ENCODE peak calls at places on chromosomes 7 and 10, in seven cellular contexts. G, A, S, D, R, T and L are unnamed samples.
A peak's percentile ranks its signal among the peaks of the same experiment; 100 is the strongest.

GRCh38 chr7:150343225-150343624 is 1.8 kb upstream of the RARRES2 start:
- DNase-seq in G (no peak), A (peak; percentile 12), S (no peak), D (no peak), R (no peak), T (no peak), L (no peak)

GRCh38 chr10:19347592-19347991 is 299.0 kb downstream of the MALRD1 start:
- DNase-seq in G (no peak), A (no peak), S (peak; percentile 2), D (no peak), R (peak; percentile 4), T (no peak), L (peak; percentile 13)

GRCh38 chr10:120505866-120506265 is 48.8 kb downstream of the PLPP4 start:
- DNase-seq in G (no peak), A (no peak), S (no peak), D (no peak), R (no peak), T (no peak), L (no peak)

GRCh38 chr10:87866575-87866974 is 3.1 kb downstream of the PTEN start:
- DNase-seq in G (no peak), A (no peak), S (no peak), D (no peak), R (no peak), T (no peak), L (no peak)

GRCh38 chr10:50552308-50552707 is 71.4 kb downstream of the SGMS1 start:
- DNase-seq in G (no peak), A (no peak), S (no peak), D (no peak), R (peak; percentile 96), T (no peak), L (no peak)

GRCh38 chr10:94493463-94493862 is 52.1 kb upstream of the HELLS start:
- DNase-seq in G (no peak), A (no peak), S (no peak), D (no peak), R (no peak), T (no peak), L (no peak)

GRCh38 chr10:90856964-90857634 is 740 bp downstream of the HTR7 start:
- DNase-seq in G (no peak), A (no peak), S (no peak), D (peak; percentile 14), R (no peak), T (no peak), L (no peak)

GRCh38 chr7:130421685-130422084 is 19.1 kb downstream of the CEP41 start:
- DNase-seq in G (no peak), A (no peak), S (no peak), D (no peak), R (peak; percentile 75), T (no peak), L (no peak)

GRCh38 chr7:158263964-158264748 is 323.5 kb downstream of the PTPRN2 start:
- DNase-seq in G (no peak), A (peak; percentile 40), S (no peak), D (no peak), R (no peak), T (no peak), L (peak; percentile 87)

GRCh38 chr10:118698421-118698820 is 56.3 kb downstream of the CACUL1 start:
- DNase-seq in G (no peak), A (no peak), S (peak; percentile 39), D (no peak), R (peak; percentile 33), T (no peak), L (peak; percentile 31)

GRCh38 chr7:87220734-87221215 is 1.2 kb upstream of the TMEM243 start:
- DNase-seq in G (no peak), A (no peak), S (peak; percentile 16), D (no peak), R (peak; percentile 12), T (peak; percentile 18), L (peak; percentile 35)

GRCh38 chr7:157483515-157483914 is 146.7 kb downstream of the DNAJB6 start:
- DNase-seq in G (peak; percentile 44), A (no peak), S (no peak), D (no peak), R (no peak), T (no peak), L (no peak)

GRCh38 chr10:15571570-15571969 is 148.2 kb downstream of the ITGA8 start:
- DNase-seq in G (peak; percentile 68), A (no peak), S (no peak), D (peak; percentile 19), R (peak; percentile 90), T (peak; percentile 43), L (no peak)

GRCh38 chr7:151079199-151079910 is 1.3 kb downstream of the FASTK start:
- DNase-seq in G (peak; percentile 51), A (peak; percentile 58), S (no peak), D (no peak), R (no peak), T (no peak), L (no peak)

GRCh38 chr7:50857804-50858203 is 75.1 kb upstream of the GRB10 start:
- DNase-seq in G (no peak), A (no peak), S (no peak), D (peak; percentile 41), R (no peak), T (no peak), L (no peak)

GRCh38 chr7:55031075-55031474 is 12.3 kb downstream of the EGFR start:
- DNase-seq in G (no peak), A (no peak), S (no peak), D (no peak), R (no peak), T (no peak), L (no peak)
- H3K4me1 ChIP-seq in G (peaks cover 5% of the 10 kb centered on the region), A (peaks cover 28% of the 10 kb centered on the region), S (peaks cover 100% of the 10 kb centered on the region), D (peaks cover 10% of the 10 kb centered on the region), R (peaks cover 29% of the 10 kb centered on the region), T (peaks cover 31% of the 10 kb centered on the region), L (peaks cover 8% of the 10 kb centered on the region)

DNA sequence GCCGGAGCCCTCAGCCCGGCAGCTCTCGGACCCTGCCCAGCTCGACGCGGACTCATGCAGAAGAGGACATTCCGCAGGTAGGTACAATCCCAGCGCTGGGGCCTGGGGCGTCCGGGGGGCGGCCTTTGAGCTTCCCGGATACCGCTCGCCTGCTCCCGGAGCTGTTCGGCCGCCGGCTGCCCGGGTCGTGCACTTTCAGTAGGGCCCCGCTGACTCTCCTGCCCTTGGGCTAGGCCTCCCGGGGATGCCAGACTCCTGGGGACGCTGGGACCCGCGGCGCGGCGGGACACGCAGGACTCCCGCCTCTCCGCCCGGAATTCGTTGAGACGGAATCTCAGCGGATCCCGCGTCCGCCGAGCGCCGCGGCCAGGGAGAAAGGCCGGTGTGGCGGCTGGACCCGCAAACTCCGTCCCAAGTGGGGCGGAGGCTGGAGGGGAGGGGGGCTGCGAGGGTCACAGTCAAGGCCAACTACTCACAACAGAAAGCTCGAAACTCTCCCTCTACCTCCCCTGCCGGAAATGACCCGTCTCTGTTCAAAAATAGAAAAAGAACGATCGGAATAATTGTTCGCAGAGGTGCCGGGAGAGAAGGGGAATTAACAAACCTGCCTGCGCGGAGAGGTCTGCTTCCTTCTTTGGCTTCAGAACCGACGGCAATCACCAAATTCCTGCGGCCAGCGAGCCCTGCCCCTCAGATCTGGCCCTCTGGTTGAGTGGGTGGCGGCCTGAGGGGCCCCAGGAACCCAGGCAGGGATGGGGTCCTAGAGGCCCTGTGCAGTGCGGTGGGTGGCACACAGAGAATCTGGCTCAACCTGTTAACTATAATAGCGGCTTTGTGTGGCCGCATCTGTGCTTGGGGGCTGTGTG is 9.2 kb downstream of the TLX1 start:
- DNase-seq in G (no peak), A (no peak), S (no peak), D (no peak), R (no peak), T (no peak), L (no peak)
- H3K4me3 ChIP-seq in G (peak overlapping the region; percentile 26), A (no peak overlapping the region), S (no peak overlapping the region), D (peak overlapping the region; percentile 22), R (no peak overlapping the region), T (no peak overlapping the region), L (no peak overlapping the region)

GRCh38 chr10:45368181-45368580 is 5.8 kb upstream of the ALOX5 start:
- DNase-seq in G (no peak), A (no peak), S (no peak), D (no peak), R (no peak), T (no peak), L (no peak)
- H3K4me1 ChIP-seq in G (no peaks in the 10 kb centered on the region), A (peaks cover 3% of the 10 kb centered on the region), S (no peaks in the 10 kb centered on the region), D (peaks cover 2% of the 10 kb centered on the region), R (no peaks in the 10 kb centered on the region), T (no peaks in the 10 kb centered on the region), L (no peaks in the 10 kb centered on the region)

DNA sequence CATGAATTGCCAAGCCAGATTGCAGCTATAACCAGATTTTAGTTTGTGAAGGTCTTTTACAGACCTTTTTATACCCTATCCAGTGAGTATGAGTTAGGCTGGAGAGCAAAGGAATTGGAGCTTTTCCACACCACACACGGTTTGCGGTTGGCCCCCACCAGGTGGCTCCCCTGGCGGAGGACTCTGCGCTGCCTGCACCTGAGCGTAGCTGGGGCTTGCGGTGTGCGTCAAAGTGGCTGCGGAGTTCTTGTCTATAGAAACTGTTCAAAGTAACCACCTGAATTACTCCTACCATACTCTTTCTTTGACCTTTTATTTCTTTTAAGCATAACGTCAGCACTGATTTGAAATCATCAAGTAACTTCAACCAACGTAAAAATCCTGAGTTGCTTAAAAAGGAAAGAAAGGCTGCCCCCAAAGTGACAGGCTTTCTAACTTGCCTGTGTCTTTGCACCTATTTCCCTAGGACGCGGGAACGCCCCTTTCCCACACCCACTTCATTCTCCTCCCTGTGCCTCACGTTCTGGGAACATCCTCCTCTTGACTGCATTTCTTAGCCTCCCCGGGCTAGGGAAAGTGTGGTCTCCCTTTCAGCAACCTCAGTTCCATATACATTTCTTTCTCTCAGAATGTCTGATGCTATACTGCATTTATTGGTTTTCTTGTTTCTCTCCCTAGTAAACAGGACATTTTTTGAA is 47.6 kb upstream of the TMEM72 start:
- DNase-seq in G (no peak), A (no peak), S (no peak), D (no peak), R (no peak), T (no peak), L (no peak)
- H3K4me3 ChIP-seq in G (no peak overlapping the region), A (no peak overlapping the region), S (no peak overlapping the region), D (no peak overlapping the region), R (no peak overlapping the region), T (no peak overlapping the region), L (no peak overlapping the region)

DNA sequence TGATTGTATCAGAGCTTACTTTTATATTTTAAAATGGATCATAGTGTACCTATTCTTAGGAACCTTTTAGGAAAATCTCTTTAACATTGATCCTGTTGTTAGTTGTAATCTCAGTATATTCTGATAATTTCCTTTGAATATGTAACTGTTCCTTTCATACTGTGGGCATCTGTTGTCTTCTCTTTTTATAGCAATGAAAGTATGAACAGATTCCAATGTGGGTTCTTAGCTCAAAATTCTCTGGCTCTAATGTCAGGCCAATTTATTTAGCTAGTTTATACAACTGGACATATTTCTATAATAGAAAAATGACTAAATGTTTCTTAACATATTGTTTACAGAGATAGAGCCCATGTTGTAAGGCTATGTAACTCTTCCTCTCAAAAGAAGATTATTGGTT is 363.1 kb downstream of the AUTS2 start:
- DNase-seq in G (no peak), A (no peak), S (no peak), D (no peak), R (peak; percentile 11), T (no peak), L (no peak)
- H3K4me1 ChIP-seq in G (peaks cover 18% of the 10 kb centered on the region), A (peaks cover 21% of the 10 kb centered on the region), S (no peaks in the 10 kb centered on the region), D (peaks cover 20% of the 10 kb centered on the region), R (no peaks in the 10 kb centered on the region), T (peaks cover 8% of the 10 kb centered on the region), L (peaks cover 3% of the 10 kb centered on the region)

GRCh38 chr7:84339306-84339705 is 144.7 kb upstream of the SEMA3A start:
- DNase-seq in G (no peak), A (no peak), S (no peak), D (no peak), R (peak; percentile 64), T (no peak), L (no peak)
- H3K4me3 ChIP-seq in G (no peak overlapping the region), A (no peak overlapping the region), S (no peak overlapping the region), D (no peak overlapping the region), R (no peak overlapping the region), T (no peak overlapping the region), L (no peak overlapping the region)